ENCODE peak calls at places on chromosomes 4 and X, in eight cellular contexts. N, X, A, Z, W, B, D and R are unnamed samples.

GRCh38 chr4:80362578-80363181 is 27.1 kb downstream of the CFAP299 start:
- DNase-seq in N (no peak), X (peak; percentile 59), A (peak; percentile 51), Z (peak; percentile 23), W (peak; percentile 65), B (peak; percentile 35), D (peak; percentile 50), R (peak; percentile 86)

GRCh38 chrX:17511556-17511955 is 136.6 kb downstream of the NHS start:
- DNase-seq in N (no peak), X (no peak), A (peak; percentile 42), Z (no peak), W (no peak), B (no peak), D (no peak), R (no peak)

GRCh38 chr4:100839712-100840111 is 321.9 kb upstream of the EMCN start:
- DNase-seq in N (no peak), X (no peak), A (no peak), Z (no peak), W (no peak), B (no peak), D (no peak), R (no peak)

GRCh38 chrX:39451061-39451460 is 646.7 kb downstream of the BCOR start:
- DNase-seq in N (no peak), X (no peak), A (no peak), Z (no peak), W (no peak), B (no peak), D (no peak), R (no peak)

GRCh38 chrX:32448320-32448719 is 763.0 kb downstream of the DMD start:
- DNase-seq in N (no peak), X (peak; percentile 0), A (no peak), Z (no peak), W (no peak), B (peak; percentile 13), D (peak; percentile 73), R (peak; percentile 86)

GRCh38 chr4:8688041-8688907 is 95.7 kb downstream of the CPZ start:
- DNase-seq in N (no peak), X (peak; percentile 29), A (peak; percentile 2), Z (peak; percentile 11), W (peak; percentile 79), B (no peak), D (no peak), R (no peak)

GRCh38 chr4:52864816-52865215 is 2.7 kb downstream of the RASL11B start:
- DNase-seq in N (no peak), X (peak; percentile 91), A (peak; percentile 35), Z (no peak), W (no peak), B (no peak), D (no peak), R (no peak)

GRCh38 chrX:69179380-69179911 is 14.2 kb upstream of the PJA1 start:
- DNase-seq in N (no peak), X (peak; percentile 30), A (peak; percentile 29), Z (no peak), W (peak; percentile 56), B (peak; percentile 48), D (no peak), R (no peak)

GRCh38 chrX:38800981-38801845 is at the start of gene MID1IP1:
- DNase-seq in N (peak; percentile 95), X (peak; percentile 95), A (peak; percentile 89), Z (peak; percentile 92), W (peak; percentile 95), B (peak; percentile 95), D (peak; percentile 85), R (peak; percentile 88)

GRCh38 chrX:44343412-44343942 is at the start of gene EFHC2:
- DNase-seq in N (peak; percentile 53), X (peak; percentile 51), A (no peak), Z (peak; percentile 7), W (peak; percentile 38), B (peak; percentile 33), D (peak; percentile 27), R (no peak)

GRCh38 chr4:183702492-183702891 is 43.4 kb downstream of the TRAPPC11 start:
- DNase-seq in N (no peak), X (no peak), A (no peak), Z (no peak), W (no peak), B (no peak), D (no peak), R (no peak)

GRCh38 chr4:47045261-47045660 is 13.9 kb downstream of the GABRB1 start:
- DNase-seq in N (no peak), X (no peak), A (no peak), Z (no peak), W (no peak), B (no peak), D (no peak), R (no peak)

GRCh38 chr4:105657117-105657765 is 51.2 kb downstream of the INTS12 start:
- DNase-seq in N (no peak), X (no peak), A (no peak), Z (no peak), W (no peak), B (no peak), D (no peak), R (no peak)

GRCh38 chr4:117466388-117466787 is 381.0 kb upstream of the TRAM1L1 start:
- DNase-seq in N (no peak), X (no peak), A (no peak), Z (no peak), W (peak; percentile 41), B (no peak), D (no peak), R (no peak)

GRCh38 chrX:10423716-10424115 is 196.7 kb downstream of the MID1 start:
- DNase-seq in N (no peak), X (peak; percentile 2), A (no peak), Z (no peak), W (no peak), B (no peak), D (no peak), R (no peak)

DNA sequence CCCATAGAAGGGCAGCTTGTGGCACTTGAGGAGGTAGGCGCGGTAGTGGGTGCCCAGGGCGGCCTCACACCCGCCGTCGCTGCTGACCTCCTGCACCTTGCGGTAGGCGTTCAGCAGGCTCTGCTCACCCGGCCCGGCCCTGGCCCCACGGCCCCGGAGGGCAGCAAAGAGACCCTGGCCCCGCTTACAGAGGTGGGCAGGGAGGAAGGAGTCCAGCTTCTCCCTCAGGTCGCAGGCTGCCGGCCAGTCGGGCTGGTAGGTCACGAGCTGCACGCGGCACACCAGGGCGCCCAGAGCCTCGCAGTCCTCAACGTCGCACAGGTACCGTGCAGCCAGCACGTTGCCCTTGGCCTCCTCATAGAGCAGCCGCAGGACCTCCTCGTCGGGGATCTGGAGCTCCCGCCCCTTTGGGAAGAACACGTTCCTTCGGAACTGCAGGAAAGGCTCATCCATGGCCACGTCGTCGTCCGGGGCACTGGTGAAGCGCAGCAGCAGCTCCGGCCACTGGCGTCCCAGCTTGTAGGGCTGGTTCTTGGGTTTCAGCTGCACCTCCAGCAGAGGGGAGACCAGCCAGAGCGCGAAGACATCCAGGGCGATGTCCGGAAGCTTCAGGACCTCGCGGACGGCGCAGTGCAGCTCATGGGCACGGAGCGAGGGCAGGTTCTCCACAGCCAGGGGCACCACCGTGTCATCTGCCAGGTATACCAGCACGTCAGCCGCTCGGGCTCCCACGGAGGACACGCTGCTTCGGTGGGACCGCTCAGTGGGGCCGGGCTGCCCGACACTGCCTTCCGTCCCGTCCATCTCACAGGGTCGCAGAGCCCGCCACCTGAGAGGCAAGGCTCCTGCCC is 17.1 kb upstream of the LAS1L start:
- DNase-seq in N (no peak), X (no peak), A (no peak), Z (no peak), W (no peak), B (no peak), D (no peak), R (no peak)
- H3K9me3 ChIP-seq in N (no peaks in the 10 kb centered on the region), X (no peaks in the 10 kb centered on the region), A (no peaks in the 10 kb centered on the region), Z (no peaks in the 10 kb centered on the region), W (peaks cover 36% of the 10 kb centered on the region), B (peaks cover 4% of the 10 kb centered on the region), D (no peaks in the 10 kb centered on the region), R (no peaks in the 10 kb centered on the region)

GRCh38 chr4:14441550-14441949 is 560.7 kb upstream of the CPEB2 start:
- DNase-seq in N (no peak), X (no peak), A (no peak), Z (no peak), W (no peak), B (no peak), D (no peak), R (no peak)

GRCh38 chr4:14449308-14449707 is 553.0 kb upstream of the CPEB2 start:
- DNase-seq in N (no peak), X (no peak), A (no peak), Z (no peak), W (no peak), B (no peak), D (no peak), R (no peak)

GRCh38 chr4:14445882-14446281 is 556.4 kb upstream of the CPEB2 start:
- DNase-seq in N (no peak), X (no peak), A (no peak), Z (no peak), W (no peak), B (no peak), D (no peak), R (no peak)

GRCh38 chr4:14446904-14447303 is 555.4 kb upstream of the CPEB2 start:
- DNase-seq in N (no peak), X (no peak), A (no peak), Z (no peak), W (no peak), B (no peak), D (no peak), R (no peak)

DNA sequence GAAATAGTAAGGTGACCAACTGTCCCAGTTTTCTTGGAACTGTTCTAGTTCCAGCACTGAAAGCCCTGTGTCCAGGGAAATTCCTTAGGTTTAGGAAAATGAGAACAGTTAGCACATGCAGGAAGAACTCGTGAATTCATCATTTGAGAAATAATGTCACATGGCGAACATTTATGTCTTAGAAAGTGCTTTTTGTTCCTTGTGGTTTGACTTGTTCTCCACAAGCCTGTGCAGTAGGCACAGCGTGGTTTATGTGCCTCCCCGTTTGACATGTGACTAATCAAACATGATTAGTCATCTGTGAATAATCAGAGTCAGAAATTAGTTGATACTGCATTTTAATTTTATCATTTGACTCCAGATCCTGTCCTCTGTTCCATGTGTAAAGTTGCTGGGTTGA is 556.0 kb upstream of the CPEB2 start:
- DNase-seq in N (no peak), X (peak; percentile 29), A (peak; percentile 1), Z (no peak), W (no peak), B (no peak), D (no peak), R (no peak)
- H3K9me3 ChIP-seq in N (no peaks in the 10 kb centered on the region), X (no peaks in the 10 kb centered on the region), A (no peaks in the 10 kb centered on the region), Z (no peaks in the 10 kb centered on the region), W (no peaks in the 10 kb centered on the region), B (no peaks in the 10 kb centered on the region), D (no peaks in the 10 kb centered on the region), R (no peaks in the 10 kb centered on the region)

DNA sequence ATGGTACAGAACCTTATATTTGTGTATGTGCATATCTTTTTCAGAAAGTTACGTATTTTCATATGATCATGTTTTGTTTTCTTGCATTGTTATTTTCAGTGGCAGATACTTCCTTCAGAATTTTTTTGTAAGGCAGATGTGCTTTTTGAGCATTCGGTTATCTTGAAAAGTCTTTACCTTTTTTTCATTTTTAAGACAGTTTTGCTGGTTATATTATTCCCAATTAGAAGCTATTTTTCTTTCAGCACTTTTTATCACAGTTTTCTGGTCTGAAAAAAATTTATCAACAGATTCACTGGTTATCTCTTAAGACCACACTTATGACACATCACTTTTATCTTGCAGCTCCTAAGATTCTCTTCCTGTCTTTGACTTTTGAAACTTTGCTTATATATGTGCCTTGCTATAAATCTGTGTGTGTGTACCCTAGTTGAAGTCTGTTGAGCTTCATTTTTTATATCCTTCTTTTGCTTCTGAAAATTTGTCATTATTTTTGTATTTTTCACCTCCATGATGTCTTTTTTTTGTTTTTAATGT is 53.1 kb downstream of the ZNF732 start:
- DNase-seq in N (no peak), X (no peak), A (no peak), Z (no peak), W (no peak), B (no peak), D (no peak), R (no peak)
- H3K9me3 ChIP-seq in N (peaks cover 4% of the 10 kb centered on the region), X (peaks cover 21% of the 10 kb centered on the region), A (peaks cover 26% of the 10 kb centered on the region), Z (peaks cover 68% of the 10 kb centered on the region), W (peaks cover 65% of the 10 kb centered on the region), B (peaks cover 92% of the 10 kb centered on the region), D (peaks cover 58% of the 10 kb centered on the region), R (peaks cover 68% of the 10 kb centered on the region)

GRCh38 chrX:153799326-153799725 is 4.9 kb downstream of the SSR4 start:
- DNase-seq in N (no peak), X (no peak), A (no peak), Z (no peak), W (no peak), B (no peak), D (no peak), R (no peak)
- H3K9me3 ChIP-seq in N (no peaks in the 10 kb centered on the region), X (no peaks in the 10 kb centered on the region), A (peaks cover 2% of the 10 kb centered on the region), Z (no peaks in the 10 kb centered on the region), W (peaks cover 15% of the 10 kb centered on the region), B (peaks cover 8% of the 10 kb centered on the region), D (no peaks in the 10 kb centered on the region), R (no peaks in the 10 kb centered on the region)